ENCODE peak calls at places on chromosomes 7 and 10, in nine cellular contexts. L is hepatocyte, K is GM06990, S is breast epithelium, A is ovary, H is neural progenitor cell, T is stomach, J is astrocyte of the cerebellum, D is fibroblast of pulmonary artery. E is an unnamed sample.

GRCh38 chr10:71066600-71066999 is 145.8 kb upstream of the UNC5B start:
- DNase-seq in L (no peak), K (no peak), S (no peak), A (no peak), H (no peak), T (no peak), J (no peak), D (no peak), E (no peak)

GRCh38 chr7:148773344-148773743 is 74.6 kb downstream of the CUL1 start:
- DNase-seq in L (no peak), K (peak), S (no peak), A (no peak), H (no peak), T (no peak), J (peak), D (no peak), E (peak)

GRCh38 chr7:134706468-134706867 is 59.8 kb downstream of the BPGM start:
- DNase-seq in L (no peak), K (no peak), S (no peak), A (no peak), H (no peak), T (no peak), J (no peak), D (no peak), E (no peak)

GRCh38 chr7:117090820-117091219 is 137.5 kb downstream of the ST7 start:
- DNase-seq in L (no peak), K (no peak), S (no peak), A (no peak), H (no peak), T (no peak), J (no peak), D (no peak), E (no peak)

GRCh38 chr7:17674166-17674955 is 265.9 kb downstream of the SNX13 start:
- DNase-seq in L (no peak), K (no peak), S (peak), A (no peak), H (no peak), T (no peak), J (no peak), D (no peak), E (no peak)

GRCh38 chr10:31961675-31962074 is 33.0 kb upstream of the ARHGAP12 start:
- DNase-seq in L (no peak), K (no peak), S (no peak), A (no peak), H (no peak), T (no peak), J (no peak), D (peak), E (peak)

GRCh38 chr7:113582471-113582870 is 336.3 kb downstream of the PPP1R3A start:
- DNase-seq in L (no peak), K (no peak), S (no peak), A (no peak), H (no peak), T (no peak), J (peak), D (peak), E (no peak)

GRCh38 chr10:17439552-17439951 is 14.8 kb downstream of the ST8SIA6 start:
- DNase-seq in L (no peak), K (no peak), S (no peak), A (no peak), H (no peak), T (no peak), J (no peak), D (no peak), E (no peak)

GRCh38 chr10:10826125-10826524 is 191.5 kb upstream of the CELF2 start:
- DNase-seq in L (no peak), K (no peak), S (no peak), A (no peak), H (no peak), T (no peak), J (peak), D (peak), E (no peak)

GRCh38 chr7:21044913-21045312 is 258.2 kb upstream of the SP8 start:
- DNase-seq in L (no peak), K (no peak), S (no peak), A (no peak), H (no peak), T (no peak), J (no peak), D (no peak), E (no peak)

GRCh38 chr10:103915794-103916193 is 2.2 kb downstream of the STN1 start:
- DNase-seq in L (no peak), K (no peak), S (no peak), A (no peak), H (no peak), T (peak), J (no peak), D (no peak), E (peak)

GRCh38 chr7:134477954-134478353 is 19.1 kb upstream of the AKR1B1 start:
- DNase-seq in L (no peak), K (no peak), S (no peak), A (no peak), H (no peak), T (no peak), J (no peak), D (peak), E (no peak)

GRCh38 chr7:73717991-73718405 is 1.5 kb downstream of the STX1A start:
- DNase-seq in L (peak), K (no peak), S (no peak), A (no peak), H (no peak), T (no peak), J (peak), D (peak), E (peak)
- H3K4me3 ChIP-seq in L (peak), K (peak), S (no peak), A (no peak), H (no peak), T (peak), J (peak), D (peak), E (peak)

GRCh38 chr7:98291717-98292116 is 10.2 kb downstream of the BRI3 start:
- DNase-seq in L (peak), K (no peak), S (no peak), A (no peak), H (no peak), T (no peak), J (no peak), D (no peak), E (peak)
- TF ChIP-seq CTCF in L (peak), K (peak), S (no peak), A (no peak), H (peak), T (no peak), J (peak), D (peak), E (peak)

DNA sequence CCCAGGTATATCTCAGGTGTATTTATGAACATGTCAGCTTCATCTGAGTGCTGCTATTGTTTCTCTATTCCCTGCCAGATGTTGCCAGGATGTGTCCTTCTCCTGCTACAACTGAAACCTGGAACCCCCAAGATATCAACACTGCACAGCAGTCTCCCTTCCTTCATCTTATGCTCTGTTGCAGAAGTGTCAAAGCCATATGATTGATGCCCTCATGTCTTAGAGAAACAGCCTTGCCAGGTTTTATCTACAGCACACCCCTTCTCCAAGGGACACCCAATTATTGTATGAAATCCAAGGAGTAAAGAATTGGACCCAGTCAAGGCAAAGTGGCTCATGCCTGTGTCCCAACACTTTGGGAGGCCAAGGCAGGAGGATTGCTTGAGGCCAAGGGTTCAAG is 60.5 kb upstream of the GHITM start:
- DNase-seq in L (no peak), K (no peak), S (no peak), A (no peak), H (no peak), T (no peak), J (no peak), D (no peak), E (no peak)
- H3K4me3 ChIP-seq in L (no peak), K (no peak), S (no peak), A (no peak), H (no peak), T (no peak), J (no peak), D (no peak), E (no peak)

DNA sequence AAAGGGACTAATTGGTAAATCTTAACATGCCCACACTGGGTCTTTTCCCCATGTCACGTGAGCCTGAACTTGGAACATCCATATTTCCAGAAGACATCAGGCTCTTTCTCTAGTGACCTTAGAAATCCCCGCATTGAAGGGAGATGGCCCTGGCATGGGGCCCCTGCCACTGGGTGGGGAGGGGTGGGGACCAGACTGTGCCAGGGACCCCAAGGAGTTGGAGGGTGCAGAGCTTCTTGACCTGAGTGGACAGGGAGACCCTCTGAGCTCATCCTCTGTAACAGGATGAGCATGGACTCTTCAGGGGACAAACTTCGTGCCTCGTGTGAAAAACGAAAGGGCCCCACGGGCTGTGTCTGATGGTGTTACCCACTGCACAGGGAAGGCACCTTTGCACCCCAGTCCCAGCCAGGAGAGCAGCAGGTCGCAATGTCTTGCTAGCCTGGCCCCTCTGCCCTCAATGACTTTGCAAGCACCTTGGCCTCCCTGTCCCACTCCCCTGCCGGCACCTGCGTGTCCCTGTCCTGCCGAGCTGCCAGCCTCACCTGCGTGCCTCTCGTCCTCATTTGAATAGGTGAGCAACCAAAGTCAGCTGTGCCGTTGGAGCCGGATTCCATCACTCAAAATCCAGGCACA is 235.1 kb downstream of the EBF3 start:
- DNase-seq in L (no peak), K (no peak), S (no peak), A (no peak), H (no peak), T (no peak), J (no peak), D (no peak), E (no peak)
- TF ChIP-seq CTCF in L (no peak), K (no peak), S (no peak), A (no peak), H (no peak), T (no peak), J (no peak), D (no peak), E (no peak)

GRCh38 chr7:139991911-139992310 is 70.8 kb downstream of the PARP12 start:
- DNase-seq in L (no peak), K (no peak), S (no peak), A (no peak), H (no peak), T (no peak), J (no peak), D (no peak), E (no peak)
- H3K4me3 ChIP-seq in L (no peak), K (no peak), S (no peak), A (no peak), H (no peak), T (no peak), J (no peak), D (no peak), E (no peak)

GRCh38 chr7:30134523-30135270 is at the start of gene MTURN:
- DNase-seq in L (peak), K (peak), S (peak), A (peak), H (peak), T (peak), J (peak), D (peak), E (peak)
- TF ChIP-seq CTCF in L (no peak), K (no peak), S (no peak), A (no peak), H (no peak), T (no peak), J (no peak), D (no peak), E (no peak)

E was measured in GM12865.